ENCODE peak calls at places on chromosomes 13 and 19, in seven cellular contexts. Z is uterus, V is NCI-H748 treated with DMSO at 0.1 percent for 48 hours, O is fibroblast of mammary gland, Q is ACHN, N is Peyer's patch, L is fibroblast of pulmonary artery. W is an unnamed sample.
A peak's percentile ranks its signal among the peaks of the same experiment; 100 is the strongest.

GRCh38 chr13:88068975-88069374 is 397.8 kb downstream of the SLITRK5 start:
- DNase-seq in Z (no peak), V (no peak), O (no peak), Q (no peak), N (no peak), L (no peak), W (peak; percentile 9)

GRCh38 chr13:81396172-81396571 is 1055.2 kb upstream of the SPRY2 start:
- DNase-seq in Z (no peak), V (no peak), O (no peak), Q (no peak), N (no peak), L (no peak), W (no peak)

GRCh38 chr19:55188620-55189019 is 8.5 kb upstream of the SYT5 start:
- DNase-seq in Z (no peak), V (no peak), O (no peak), Q (no peak), N (no peak), L (peak; percentile 53), W (no peak)

GRCh38 chr13:112346173-112346898 is 29.8 kb upstream of the SPACA7 start:
- DNase-seq in Z (no peak), V (peak; percentile 29), O (no peak), Q (no peak), N (no peak), L (no peak), W (no peak)

GRCh38 chr19:54160182-54160811 is 776 bp upstream of the LENG1 start:
- DNase-seq in Z (no peak), V (no peak), O (peak; percentile 43), Q (no peak), N (no peak), L (peak; percentile 49), W (no peak)

GRCh38 chr13:44292545-44292944 is 81.1 kb upstream of the SERP2 start:
- DNase-seq in Z (no peak), V (no peak), O (no peak), Q (no peak), N (no peak), L (no peak), W (no peak)

GRCh38 chr19:49976496-49976895 is 15.5 kb upstream of the SIGLEC11 start:
- DNase-seq in Z (no peak), V (no peak), O (no peak), Q (no peak), N (no peak), L (no peak), W (no peak)

GRCh38 chr13:51681037-51681678 is 96.9 kb downstream of the WDFY2 start:
- DNase-seq in Z (no peak), V (no peak), O (peak; percentile 84), Q (peak; percentile 41), N (no peak), L (peak; percentile 72), W (no peak)

GRCh38 chr13:113759525-113760137 is 605 bp downstream of the TMEM255B start:
- DNase-seq in Z (peak; percentile 22), V (peak; percentile 55), O (no peak), Q (peak; percentile 34), N (no peak), L (peak; percentile 50), W (no peak)

GRCh38 chr13:76148926-76149325 is 512.8 kb downstream of the LMO7 start:
- DNase-seq in Z (no peak), V (no peak), O (peak; percentile 72), Q (peak; percentile 40), N (no peak), L (peak; percentile 32), W (no peak)

GRCh38 chr13:49694446-49694845 is 3.2 kb upstream of the EBPL start:
- DNase-seq in Z (no peak), V (no peak), O (no peak), Q (no peak), N (no peak), L (no peak), W (no peak)

GRCh38 chr19:51441410-51442390 is 16.6 kb downstream of the SIGLEC8 start:
- DNase-seq in Z (no peak), V (no peak), O (peak; percentile 10), Q (no peak), N (peak; percentile 96), L (no peak), W (no peak)

GRCh38 chr19:39046037-39046821 is 13.9 kb upstream of the FBXO27 start:
- DNase-seq in Z (no peak), V (no peak), O (no peak), Q (peak; percentile 77), N (peak; percentile 52), L (no peak), W (no peak)

GRCh38 chr19:32642771-32643170 is 32.2 kb downstream of the ANKRD27 start:
- DNase-seq in Z (no peak), V (no peak), O (no peak), Q (no peak), N (peak; percentile 64), L (no peak), W (no peak)

GRCh38 chr19:16376649-16377048 is 52.0 kb downstream of the KLF2 start:
- DNase-seq in Z (no peak), V (no peak), O (no peak), Q (peak; percentile 25), N (peak; percentile 47), L (no peak), W (no peak)

GRCh38 chr13:33164331-33164730 is 121.2 kb downstream of the STARD13 start:
- DNase-seq in Z (no peak), V (no peak), O (no peak), Q (no peak), N (no peak), L (peak; percentile 38), W (no peak)

GRCh38 chr19:37691881-37692504 is 27.6 kb downstream of the ZNF607 start:
- DNase-seq in Z (peak; percentile 80), V (no peak), O (peak; percentile 94), Q (no peak), N (peak; percentile 93), L (peak; percentile 91), W (no peak)

GRCh38 chr13:98910501-98910951 is 67.3 kb downstream of the DOCK9 start:
- DNase-seq in Z (no peak), V (no peak), O (peak; percentile 77), Q (peak; percentile 32), N (no peak), L (peak; percentile 90), W (no peak)

GRCh38 chr13:22028831-22029230 is 358.0 kb downstream of the FGF9 start:
- DNase-seq in Z (no peak), V (no peak), O (no peak), Q (no peak), N (no peak), L (no peak), W (no peak)

GRCh38 chr19:10655457-10656312 is 1.5 kb downstream of the ILF3 start:
- DNase-seq in Z (no peak), V (no peak), O (peak; percentile 25), Q (peak; percentile 29), N (no peak), L (peak; percentile 30), W (peak; percentile 21)

GRCh38 chr19:49499030-49499670 is 2.9 kb downstream of the RPS11 start:
- DNase-seq in Z (no peak), V (no peak), O (no peak), Q (no peak), N (no peak), L (no peak), W (no peak)

GRCh38 chr19:45884682-45885555 is 1.0 kb downstream of the IRF2BP1 start:
- DNase-seq in Z (peak; percentile 36), V (no peak), O (no peak), Q (no peak), N (no peak), L (no peak), W (no peak)